ENCODE peak calls at places on chromosome 7, in four cellular contexts. One of them, this sample, is unnamed.

GRCh38 chr7:157738064-157738460 is 401.3 kb downstream of the DNAJB6 start:
- DNase-seq in HCEC 1CT: no peak
- DNase-seq in GM18507: no peak
- DNase-seq in fibroblast of the aortic adventitia: no peak
- DNase-seq in this sample: peak; percentile 28

GRCh38 chr7:36047254-36047653 is 105.8 kb upstream of the EEPD1 start:
- DNase-seq in HCEC 1CT: peak; percentile 20
- DNase-seq in GM18507: no peak
- DNase-seq in fibroblast of the aortic adventitia: peak; percentile 14
- DNase-seq in this sample: no peak

GRCh38 chr7:4931932-4932331 is 27.1 kb downstream of the MMD2 start:
- DNase-seq in HCEC 1CT: no peak
- DNase-seq in GM18507: no peak
- DNase-seq in fibroblast of the aortic adventitia: no peak
- DNase-seq in this sample: no peak

GRCh38 chr7:12771378-12771877 is 84.0 kb downstream of the ARL4A start:
- DNase-seq in HCEC 1CT: peak; percentile 48
- DNase-seq in GM18507: no peak
- DNase-seq in fibroblast of the aortic adventitia: peak; percentile 95
- DNase-seq in this sample: peak; percentile 53

GRCh38 chr7:30906520-30907240 is 5.0 kb upstream of the AQP1 start:
- DNase-seq in HCEC 1CT: no peak
- DNase-seq in GM18507: no peak
- DNase-seq in fibroblast of the aortic adventitia: no peak
- DNase-seq in this sample: peak; percentile 60

GRCh38 chr7:157373493-157373892 is 36.7 kb downstream of the DNAJB6 start:
- DNase-seq in HCEC 1CT: no peak
- DNase-seq in GM18507: no peak
- DNase-seq in fibroblast of the aortic adventitia: no peak
- DNase-seq in this sample: no peak

GRCh38 chr7:3234851-3235250 is 66.2 kb upstream of the SDK1 start:
- DNase-seq in HCEC 1CT: no peak
- DNase-seq in GM18507: no peak
- DNase-seq in fibroblast of the aortic adventitia: no peak
- DNase-seq in this sample: no peak

GRCh38 chr7:123060446-123060845 is 64.9 kb upstream of the TAS2R16 start:
- DNase-seq in HCEC 1CT: no peak
- DNase-seq in GM18507: no peak
- DNase-seq in fibroblast of the aortic adventitia: no peak
- DNase-seq in this sample: no peak

GRCh38 chr7:114652041-114652440 is 237.4 kb downstream of the FOXP2 start:
- DNase-seq in HCEC 1CT: no peak
- DNase-seq in GM18507: no peak
- DNase-seq in fibroblast of the aortic adventitia: no peak
- DNase-seq in this sample: no peak

This sample was measured in fibroblast of mammary gland.